ENCODE peak calls at places on chromosomes 13 and 19, in six cellular contexts. W is right lobe of liver, C is brain microvascular endothelial cell, O is fibroblast of mammary gland, S is AG10803, I is astrocyte. R is an unnamed sample.
A peak's percentile ranks its signal among the peaks of the same experiment; 100 is the strongest.

GRCh38 chr13:32316476-32316875 is 1.2 kb downstream of the BRCA2 start:
- DNase-seq in W (no peak), C (no peak), O (peak; percentile 25), S (no peak), I (no peak), R (no peak)

GRCh38 chr13:22081430-22081829 is 410.6 kb downstream of the FGF9 start:
- DNase-seq in W (no peak), C (no peak), O (no peak), S (no peak), I (no peak), R (no peak)

GRCh38 chr19:4267901-4268815 is 10.9 kb upstream of the SHD start:
- DNase-seq in W (peak; percentile 95), C (no peak), O (no peak), S (no peak), I (no peak), R (no peak)

GRCh38 chr19:33698576-33699435 is 77.1 kb downstream of the CHST8 start:
- DNase-seq in W (no peak), C (no peak), O (no peak), S (no peak), I (no peak), R (no peak)

GRCh38 chr13:23679214-23679613 is 109.0 kb downstream of the TNFRSF19 start:
- DNase-seq in W (no peak), C (peak; percentile 59), O (peak; percentile 53), S (peak; percentile 46), I (peak; percentile 84), R (no peak)

GRCh38 chr13:99572131-99572530 is 70.9 kb downstream of the TM9SF2 start:
- DNase-seq in W (no peak), C (no peak), O (peak; percentile 36), S (peak; percentile 93), I (peak; percentile 35), R (no peak)

GRCh38 chr19:56245062-56245740 is 27.3 kb upstream of the EDDM13 start:
- DNase-seq in W (no peak), C (no peak), O (peak; percentile 70), S (peak; percentile 33), I (peak; percentile 12), R (no peak)

GRCh38 chr13:23941216-23941615 is 43.9 kb upstream of the C1QTNF9B start:
- DNase-seq in W (no peak), C (no peak), O (no peak), S (no peak), I (no peak), R (no peak)

GRCh38 chr19:17183271-17183757 is 31.8 kb upstream of the USE1 start:
- DNase-seq in W (no peak), C (no peak), O (no peak), S (no peak), I (no peak), R (no peak)

GRCh38 chr19:43152217-43152616 is 34.1 kb downstream of the PSG5 start:
- DNase-seq in W (no peak), C (no peak), O (peak; percentile 9), S (no peak), I (peak; percentile 18), R (peak; percentile 52)

GRCh38 chr19:51352783-51353360 is 10.9 kb upstream of the VSIG10L start:
- DNase-seq in W (no peak), C (no peak), O (no peak), S (no peak), I (no peak), R (no peak)

GRCh38 chr19:40143612-40144011 is 47.6 kb upstream of the MAP3K10 start:
- DNase-seq in W (no peak), C (no peak), O (no peak), S (peak; percentile 38), I (no peak), R (peak; percentile 40)

DNA sequence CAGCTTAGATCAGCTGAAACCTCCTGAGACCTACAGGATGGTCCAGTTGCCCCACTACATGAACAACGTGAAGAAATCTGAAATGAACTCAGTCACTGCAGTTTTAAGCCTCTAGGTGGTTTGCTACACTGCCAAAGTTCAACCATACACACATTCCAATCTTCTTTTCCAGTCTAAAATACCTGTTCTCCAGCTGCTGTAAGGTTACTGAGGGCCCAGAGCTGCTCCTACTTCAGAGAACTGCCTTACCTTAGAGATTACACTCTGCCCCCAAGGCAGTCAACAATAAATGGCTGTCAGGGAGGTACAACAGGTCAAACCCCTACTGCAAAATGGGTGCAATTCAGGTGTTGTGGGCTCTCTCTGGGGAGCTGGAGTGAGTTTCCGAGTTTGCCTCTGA is 154.1 kb upstream of the MIR17HG start:
- DNase-seq in W (no peak), C (no peak), O (no peak), S (no peak), I (no peak), R (no peak)
- TF ChIP-seq CTCF in W (no peak), C (no peak), O (no peak), S (no peak), I (no peak), R (no peak)

GRCh38 chr19:1873524-1874473 is 10.4 kb upstream of the KLF16 start:
- DNase-seq in W (peak; percentile 76), C (no peak), O (peak; percentile 47), S (no peak), I (no peak), R (peak; percentile 42)
- H3K4me3 ChIP-seq in W (peak overlapping the region; percentile 96), C (no peak overlapping the region), O (peak overlapping the region; percentile 88), S (peak overlapping the region; percentile 97), I (peak overlapping the region; percentile 29), R (peak overlapping the region; percentile 99)

GRCh38 chr19:45206328-45206727 is 27.7 kb downstream of the BLOC1S3 start:
- DNase-seq in W (no peak), C (no peak), O (no peak), S (no peak), I (no peak), R (no peak)

GRCh38 chr19:45202637-45203036 is 24.1 kb downstream of the BLOC1S3 start:
- DNase-seq in W (no peak), C (no peak), O (no peak), S (no peak), I (no peak), R (no peak)

GRCh38 chr19:45205810-45206209 is 27.2 kb downstream of the BLOC1S3 start:
- DNase-seq in W (no peak), C (no peak), O (no peak), S (no peak), I (no peak), R (no peak)

GRCh38 chr19:45195764-45196163 is 17.2 kb downstream of the BLOC1S3 start:
- DNase-seq in W (no peak), C (no peak), O (peak; percentile 93), S (peak; percentile 58), I (no peak), R (no peak)

GRCh38 chr19:45200614-45201013 is 22.0 kb downstream of the BLOC1S3 start:
- DNase-seq in W (no peak), C (peak; percentile 69), O (peak; percentile 71), S (peak; percentile 40), I (no peak), R (peak; percentile 67)
- TF ChIP-seq CTCF in W (no peak), C (peak; percentile 67), O (peak; percentile 29), S (peak; percentile 36), I (no peak), R (peak; percentile 46)

DNA sequence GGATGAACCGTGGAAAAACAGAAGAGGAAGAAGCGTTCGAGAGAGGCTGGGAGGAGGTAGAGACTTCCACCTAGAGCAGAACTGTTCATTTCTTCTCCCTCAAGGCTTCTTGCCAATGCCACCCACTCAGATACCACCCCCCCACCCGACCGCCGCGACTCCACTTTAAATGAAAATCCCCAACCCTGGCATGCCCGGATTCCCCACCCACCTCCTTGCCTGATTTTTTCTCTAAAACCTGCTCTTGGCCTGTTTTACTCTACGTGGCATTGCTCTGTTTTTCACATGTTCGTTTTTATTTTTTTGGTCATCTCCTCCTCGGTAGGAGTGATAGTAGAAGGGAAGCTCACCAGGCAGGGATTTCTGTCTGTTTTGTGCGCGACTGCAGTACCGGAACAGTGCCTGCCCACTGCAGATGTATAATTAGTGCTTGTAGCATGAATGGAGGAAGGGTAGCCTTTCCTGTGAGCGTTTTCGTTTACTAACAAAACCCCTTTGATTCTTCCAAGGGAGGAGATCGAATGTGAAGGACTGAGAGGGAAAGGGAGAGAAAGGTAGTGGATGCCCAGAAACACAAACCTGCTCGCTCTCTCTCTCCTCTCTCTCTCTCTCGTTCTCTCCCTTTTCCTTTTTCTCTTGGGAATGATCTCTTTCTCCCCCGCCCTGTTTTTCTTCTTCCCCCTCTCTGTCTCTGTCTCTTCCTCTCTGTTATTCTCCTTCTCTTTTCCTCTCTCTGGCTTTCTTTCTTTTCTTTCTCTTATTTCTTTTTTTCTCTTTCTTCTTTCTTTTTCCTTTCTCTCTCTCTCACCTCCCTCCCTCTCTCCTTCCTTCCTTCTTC is 2.2 kb downstream of the CD70 start:
- DNase-seq in W (no peak), C (no peak), O (no peak), S (no peak), I (no peak), R (no peak)
- H3K4me3 ChIP-seq in W (no peak overlapping the region), C (no peak overlapping the region), O (no peak overlapping the region), S (no peak overlapping the region), I (no peak overlapping the region), R (no peak overlapping the region)

GRCh38 chr13:26695360-26695705 is 65.3 kb downstream of the GPR12 start:
- DNase-seq in W (no peak), C (no peak), O (no peak), S (peak; percentile 5), I (no peak), R (no peak)

GRCh38 chr13:26697069-26697955 is 63.3 kb downstream of the GPR12 start:
- DNase-seq in W (no peak), C (no peak), O (no peak), S (no peak), I (no peak), R (no peak)

GRCh38 chr13:26695891-26696311 is 64.7 kb downstream of the GPR12 start:
- DNase-seq in W (no peak), C (no peak), O (no peak), S (no peak), I (no peak), R (no peak)

GRCh38 chr13:26699197-26699490 is 61.4 kb downstream of the GPR12 start:
- DNase-seq in W (no peak), C (no peak), O (no peak), S (no peak), I (no peak), R (no peak)

GRCh38 chr13:26698392-26699196 is 62.0 kb downstream of the GPR12 start:
- DNase-seq in W (peak; percentile 87), C (peak; percentile 85), O (peak; percentile 81), S (peak; percentile 86), I (peak; percentile 46), R (peak; percentile 91)
- TF ChIP-seq CTCF in W (peak; percentile 99), C (peak; percentile 95), O (peak; percentile 85), S (peak; percentile 95), I (peak; percentile 93), R (peak; percentile 94)

DNA sequence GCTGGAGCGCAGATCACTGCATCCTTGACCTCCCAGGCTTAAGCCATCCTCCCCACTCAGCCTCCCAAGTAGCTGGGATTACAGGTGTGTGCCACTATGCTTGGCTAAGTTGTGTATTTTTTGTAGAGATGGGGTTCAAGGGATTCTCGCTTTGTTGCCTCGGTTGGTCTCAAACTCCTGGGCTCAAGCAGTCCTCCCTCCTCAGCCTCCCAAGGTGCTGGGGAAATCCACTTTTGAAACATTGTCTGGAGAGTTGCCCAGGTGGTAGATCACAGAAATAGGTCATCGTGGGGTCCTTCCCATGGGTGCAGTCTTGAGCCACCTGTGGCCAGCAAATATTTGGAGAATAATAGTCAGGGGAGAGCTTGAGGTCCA is 5.2 kb downstream of the LDLR start:
- DNase-seq in W (no peak), C (no peak), O (no peak), S (no peak), I (no peak), R (no peak)
- H3K4me3 ChIP-seq in W (no peak overlapping the region), C (peak overlapping the region; percentile 26), O (peak overlapping the region; percentile 23), S (no peak overlapping the region), I (peak overlapping the region; percentile 25), R (no peak overlapping the region)